ENCODE peak calls at places on chromosomes 16 and 17, in four cellular contexts. Z is fibroblast of lung, V is neural progenitor cell, R is IMR-90. L is an unnamed sample.
A peak's percentile ranks its signal among the peaks of the same experiment; 100 is the strongest.

GRCh38 chr17:20999044-20999573 is 43.7 kb downstream of the USP22 start:
- DNase-seq in Z (peak; percentile 17), V (no peak), R (no peak), L (no peak)

GRCh38 chr17:2545393-2545792 is 33.7 kb upstream of the METTL16 start:
- DNase-seq in Z (no peak), V (no peak), R (no peak), L (no peak)

GRCh38 chr17:76137351-76138233 is 3.5 kb downstream of the FOXJ1 start:
- DNase-seq in Z (no peak), V (peak; percentile 65), R (no peak), L (no peak)

GRCh38 chr17:2192367-2193028 is 111.1 kb downstream of the SMG6 start:
- DNase-seq in Z (peak; percentile 85), V (no peak), R (peak; percentile 99), L (peak; percentile 82)

GRCh38 chr17:185445-186138 is 4.1 kb upstream of the DOC2B start:
- DNase-seq in Z (no peak), V (peak; percentile 66), R (no peak), L (no peak)

GRCh38 chr17:77892469-77893143 is 65.9 kb upstream of the TNRC6C start:
- DNase-seq in Z (no peak), V (peak; percentile 82), R (no peak), L (peak; percentile 54)

GRCh38 chr16:61887903-61888302 is 148.3 kb downstream of the CDH8 start:
- DNase-seq in Z (no peak), V (no peak), R (no peak), L (no peak)

GRCh38 chr16:4639899-4640509 is 15.4 kb downstream of the MGRN1 start:
- DNase-seq in Z (no peak), V (no peak), R (no peak), L (no peak)

GRCh38 chr16:67563708-67564468 is 1.6 kb downstream of the CTCF start:
- DNase-seq in Z (peak; percentile 93), V (peak; percentile 36), R (peak; percentile 88), L (no peak)

GRCh38 chr16:35689764-35690163 is 2230.4 kb downstream of the TP53TG3F start:
- DNase-seq in Z (no peak), V (no peak), R (no peak), L (peak; percentile 8)

DNA sequence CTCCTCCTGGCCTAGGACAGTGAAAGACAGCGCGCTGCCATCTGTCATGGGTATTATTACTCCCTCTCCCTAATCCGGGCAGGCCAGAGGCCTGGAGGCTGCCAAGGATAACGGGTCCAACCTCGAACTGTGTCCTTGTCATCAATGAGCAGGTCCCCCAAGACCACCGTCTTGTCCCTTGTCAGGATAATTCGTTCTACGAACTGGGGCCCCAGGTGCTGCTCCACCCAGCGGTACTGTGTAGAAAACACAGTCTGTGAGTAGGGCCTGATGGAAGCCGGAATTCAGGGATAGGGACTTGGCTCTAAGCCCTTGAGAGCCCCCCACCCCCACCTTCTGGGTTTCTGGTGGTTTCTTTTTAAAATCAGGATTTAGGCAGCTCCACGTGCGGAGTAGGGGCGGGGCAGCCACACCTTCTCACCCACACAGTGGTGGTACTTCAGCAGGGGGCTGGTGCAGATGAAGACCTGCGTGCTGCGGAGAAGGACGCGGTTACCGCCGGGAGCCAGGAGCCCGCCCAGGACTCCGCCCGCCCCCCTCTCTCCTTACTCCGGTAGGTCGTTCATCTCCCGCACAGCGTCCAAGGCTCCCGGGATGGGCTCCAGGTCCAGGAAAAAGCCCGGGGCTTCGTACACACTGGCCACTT is 787 bp downstream of the NT5C start:
- DNase-seq in Z (peak; percentile 60), V (peak; percentile 87), R (peak; percentile 58), L (no peak)
- H3K27ac ChIP-seq in Z (peak overlapping the region; percentile 80), V (peak overlapping the region; percentile 70), R (peak overlapping the region; percentile 87), L (peak overlapping the region; percentile 87)

GRCh38 chr17:22459331-22459952 is 767.1 kb downstream of the KCNJ18 start:
- DNase-seq in Z (no peak), V (no peak), R (no peak), L (no peak)
- H3K9me3 ChIP-seq in Z (no peaks in the 10 kb centered on the region), V (peaks cover 7% of the 10 kb centered on the region), R (peaks cover 22% of the 10 kb centered on the region), L (no peaks in the 10 kb centered on the region)

GRCh38 chr17:45320349-45320930 is 3.6 kb upstream of the MAP3K14 start:
- DNase-seq in Z (peak; percentile 42), V (no peak), R (peak; percentile 56), L (no peak)

GRCh38 chr17:45319239-45319703 is 2.5 kb upstream of the MAP3K14 start:
- DNase-seq in Z (peak; percentile 51), V (no peak), R (peak; percentile 83), L (no peak)

GRCh38 chr17:45318561-45319230 is 1.9 kb upstream of the MAP3K14 start:
- DNase-seq in Z (no peak), V (no peak), R (no peak), L (no peak)

GRCh38 chr17:45322168-45322567 is 5.3 kb upstream of the MAP3K14 start:
- DNase-seq in Z (no peak), V (no peak), R (no peak), L (no peak)

GRCh38 chr17:45320931-45321461 is 4.2 kb upstream of the MAP3K14 start:
- DNase-seq in Z (peak; percentile 97), V (no peak), R (peak; percentile 97), L (no peak)
- TF ChIP-seq CTCF in Z (no peak), V (no peak), R (no peak), L (no peak)

DNA sequence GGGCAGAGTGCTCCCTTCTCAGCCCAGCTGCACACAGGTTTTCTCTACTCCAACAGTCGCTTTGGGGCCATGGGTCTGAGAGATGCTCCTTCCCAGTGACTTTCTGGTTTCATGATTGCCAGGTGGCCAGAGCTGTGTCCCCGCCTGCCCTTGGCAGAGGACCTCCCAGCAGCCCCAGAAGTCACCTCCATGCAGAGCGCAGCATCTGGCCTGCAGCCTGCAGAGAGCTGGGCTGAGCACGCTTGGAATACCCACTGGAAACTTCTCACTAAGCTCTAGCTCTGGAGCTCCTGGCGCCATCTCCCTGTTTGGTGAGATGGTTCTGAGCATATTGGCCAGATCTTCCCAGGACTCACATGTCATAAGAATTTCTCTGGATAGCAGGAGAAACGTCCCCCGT is 73.0 kb upstream of the CIBAR2 start:
- DNase-seq in Z (no peak), V (no peak), R (no peak), L (no peak)
- H3K27ac ChIP-seq in Z (no peak overlapping the region), V (no peak overlapping the region), R (no peak overlapping the region), L (no peak overlapping the region)

GRCh38 chr17:70426752-70427151 is 257.4 kb downstream of the KCNJ2 start:
- DNase-seq in Z (no peak), V (no peak), R (no peak), L (no peak)
- H3K9me3 ChIP-seq in Z (no peaks in the 10 kb centered on the region), V (no peaks in the 10 kb centered on the region), R (no peaks in the 10 kb centered on the region), L (no peaks in the 10 kb centered on the region)

GRCh38 chr17:4956493-4957061 is 5.7 kb downstream of the ENO3 start:
- DNase-seq in Z (no peak), V (peak; percentile 52), R (no peak), L (no peak)
- TF ChIP-seq CTCF in Z (no peak), V (peak; percentile 56), R (peak; percentile 10), L (no peak)

DNA sequence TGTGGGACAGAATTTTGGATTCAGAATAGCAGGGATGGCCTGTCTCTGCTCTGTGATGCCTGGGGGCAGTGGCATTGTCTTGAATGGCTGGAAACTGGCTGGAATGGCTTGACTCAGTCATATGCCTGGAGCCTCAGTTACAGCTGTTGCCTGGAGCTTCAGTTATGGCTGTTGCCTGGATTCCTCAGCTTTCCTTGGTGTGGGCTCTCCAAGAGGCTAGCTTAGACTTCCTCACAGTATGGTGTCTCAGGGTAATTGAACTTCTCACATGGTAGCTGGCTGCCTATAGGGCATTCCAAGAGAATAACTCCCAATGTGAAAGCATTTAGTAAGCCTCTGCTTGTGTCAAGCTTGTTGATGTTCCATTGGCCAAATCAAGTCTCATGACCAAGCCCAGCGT is 21.1 kb downstream of the KRT23 start:
- DNase-seq in Z (no peak), V (no peak), R (no peak), L (no peak)
- H3K27ac ChIP-seq in Z (peak overlapping the region; percentile 80), V (no peak overlapping the region), R (peak overlapping the region; percentile 60), L (peak overlapping the region; percentile 96)

GRCh38 chr16:12672986-12673385 is 130.7 kb downstream of the CPPED1 start:
- DNase-seq in Z (no peak), V (no peak), R (no peak), L (no peak)

GRCh38 chr16:12673466-12673865 is 130.2 kb downstream of the CPPED1 start:
- DNase-seq in Z (no peak), V (no peak), R (no peak), L (no peak)

GRCh38 chr16:12674096-12674495 is 129.6 kb downstream of the CPPED1 start:
- DNase-seq in Z (no peak), V (no peak), R (peak; percentile 46), L (no peak)

GRCh38 chr16:12667909-12668308 is 135.8 kb downstream of the CPPED1 start:
- DNase-seq in Z (no peak), V (no peak), R (no peak), L (no peak)

DNA sequence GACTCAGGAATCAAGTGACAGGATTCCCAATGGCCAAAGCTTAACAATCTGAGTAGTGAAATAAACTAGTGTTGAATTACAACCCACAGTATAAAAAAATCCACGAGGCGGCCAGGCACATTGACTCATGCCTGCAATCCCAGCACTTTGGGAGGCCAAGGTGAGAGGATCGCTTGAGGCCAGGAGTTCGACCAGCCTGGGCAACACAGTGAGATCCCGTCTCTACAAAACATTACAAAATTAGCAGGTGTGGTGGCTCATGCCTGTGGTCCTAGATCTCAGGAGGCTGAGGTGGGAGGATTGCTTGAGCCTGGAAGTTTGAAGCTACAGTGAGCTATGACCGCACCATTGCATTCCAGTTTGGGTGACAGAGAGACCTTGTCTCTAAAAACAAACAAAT is 133.8 kb downstream of the CPPED1 start:
- DNase-seq in Z (no peak), V (no peak), R (no peak), L (no peak)
- H3K9me3 ChIP-seq in Z (no peaks in the 10 kb centered on the region), V (peaks cover 5% of the 10 kb centered on the region), R (no peaks in the 10 kb centered on the region), L (no peaks in the 10 kb centered on the region)

DNA sequence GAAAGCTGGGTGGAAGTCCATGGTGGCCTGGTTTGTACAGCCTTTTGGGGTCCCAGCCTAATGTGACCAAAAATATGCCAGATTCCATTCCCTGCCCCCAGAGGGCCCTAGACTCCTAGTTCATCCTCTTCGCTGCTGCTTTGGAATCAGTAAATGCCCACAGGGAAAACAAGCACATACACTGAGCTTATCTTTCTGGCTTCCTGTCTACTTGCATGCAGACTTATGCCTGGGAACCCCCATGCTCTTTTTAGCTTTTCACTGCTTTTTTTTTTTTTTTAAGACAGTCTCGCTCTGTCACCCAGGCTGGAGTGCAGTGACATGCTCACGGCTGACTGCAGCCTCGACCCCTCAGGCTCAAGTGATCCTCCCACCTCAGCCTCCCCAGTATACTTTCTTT is 6.2 kb upstream of the CD300LG start:
- DNase-seq in Z (peak; percentile 18), V (peak; percentile 47), R (peak; percentile 16), L (no peak)
- TF ChIP-seq CTCF in Z (no peak), V (peak; percentile 54), R (peak; percentile 24), L (peak; percentile 33)

L was measured in RWPE2.